ENCODE peak calls at places on chromosomes 16 and 17, in five cellular contexts. L is PC-3, Y is GM23248, W is neural progenitor cell, X is MM.1S. A is an unnamed sample.

GRCh38 chr16:23362460-23363317 is 60.6 kb downstream of the SCNN1B start:
- DNase-seq in L (peak; percentile 39), Y (no peak), W (no peak), X (no peak), A (no peak)

GRCh38 chr16:54093281-54093680 is 193.3 kb downstream of the IRX3 start:
- DNase-seq in L (no peak), Y (no peak), W (no peak), X (no peak), A (no peak)

GRCh38 chr16:71498031-71498430 is 8.9 kb upstream of the ZNF19 start:
- DNase-seq in L (no peak), Y (no peak), W (no peak), X (no peak), A (no peak)

GRCh38 chr16:3198334-3199072 is 10.5 kb downstream of the OR1F1 start:
- DNase-seq in L (no peak), Y (peak; percentile 20), W (no peak), X (no peak), A (no peak)

GRCh38 chr17:57422574-57423164 is 166.3 kb downstream of the MSI2 start:
- DNase-seq in L (peak; percentile 87), Y (peak; percentile 92), W (no peak), X (no peak), A (no peak)

GRCh38 chr17:70081885-70082284 is 6.9 kb downstream of the KCNJ16 start:
- DNase-seq in L (no peak), Y (no peak), W (no peak), X (no peak), A (no peak)

GRCh38 chr16:14132696-14133048 is 61.6 kb downstream of the MRTFB start:
- DNase-seq in L (no peak), Y (peak; percentile 54), W (no peak), X (no peak), A (no peak)

GRCh38 chr17:7853693-7854043 is 1.2 kb upstream of the TMEM88 start:
- DNase-seq in L (no peak), Y (no peak), W (peak; percentile 65), X (no peak), A (peak; percentile 63)

GRCh38 chr17:13393841-13394710 is 207.7 kb downstream of the HS3ST3A1 start:
- DNase-seq in L (peak; percentile 20), Y (peak; percentile 97), W (no peak), X (no peak), A (no peak)

GRCh38 chr16:22727285-22728166 is 86.4 kb upstream of the HS3ST2 start:
- DNase-seq in L (peak; percentile 40), Y (no peak), W (no peak), X (no peak), A (no peak)

GRCh38 chr17:20852541-20853370 is 190.1 kb downstream of the USP22 start:
- DNase-seq in L (peak; percentile 35), Y (peak; percentile 16), W (peak; percentile 76), X (peak; percentile 45), A (peak; percentile 67)

GRCh38 chr16:20331635-20332034 is 4.3 kb upstream of the GP2 start:
- DNase-seq in L (no peak), Y (no peak), W (no peak), X (no peak), A (no peak)

GRCh38 chr16:12391974-12392373 is 411.7 kb downstream of the CPPED1 start:
- DNase-seq in L (no peak), Y (no peak), W (no peak), X (no peak), A (no peak)

GRCh38 chr17:51667722-51668083 is 407.4 kb downstream of the UTP18 start:
- DNase-seq in L (no peak), Y (no peak), W (no peak), X (no peak), A (no peak)

GRCh38 chr17:82830249-82830661 is 9.6 kb downstream of the ZNF750 start:
- DNase-seq in L (no peak), Y (no peak), W (no peak), X (no peak), A (no peak)

GRCh38 chr17:1591474-1592090 is 29.0 kb upstream of the PITPNA start:
- DNase-seq in L (no peak), Y (no peak), W (no peak), X (no peak), A (no peak)

GRCh38 chr16:85436636-85437160 is 176.4 kb upstream of the GSE1 start:
- DNase-seq in L (no peak), Y (peak; percentile 44), W (peak; percentile 71), X (no peak), A (peak; percentile 88)

DNA sequence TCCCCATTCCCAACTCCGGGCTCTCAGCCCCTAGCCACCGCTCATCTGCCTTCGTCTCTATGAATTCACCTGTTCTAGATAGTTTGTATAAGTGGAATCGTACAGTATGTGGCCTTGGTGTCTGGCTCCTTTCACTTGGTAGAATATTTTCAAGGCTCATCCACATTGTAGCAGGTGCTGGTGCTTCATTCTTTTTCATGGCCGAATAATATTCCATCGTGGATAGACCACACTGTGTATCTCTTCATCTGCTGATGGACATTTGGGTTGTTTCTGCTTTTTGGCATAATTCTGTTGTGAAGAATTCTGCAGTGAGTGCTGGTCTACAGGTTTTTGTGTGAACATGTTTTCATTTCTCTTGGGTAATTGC is 324.2 kb downstream of the SEC14L1 start:
- DNase-seq in L (no peak), Y (no peak), W (no peak), X (no peak), A (no peak)
- H3F3A ChIP-seq in L (no peaks in the 10 kb centered on the region), Y (peaks cover 11% of the 10 kb centered on the region), W (peaks cover 76% of the 10 kb centered on the region), X (peaks cover 12% of the 10 kb centered on the region), A (peaks cover 17% of the 10 kb centered on the region)

DNA sequence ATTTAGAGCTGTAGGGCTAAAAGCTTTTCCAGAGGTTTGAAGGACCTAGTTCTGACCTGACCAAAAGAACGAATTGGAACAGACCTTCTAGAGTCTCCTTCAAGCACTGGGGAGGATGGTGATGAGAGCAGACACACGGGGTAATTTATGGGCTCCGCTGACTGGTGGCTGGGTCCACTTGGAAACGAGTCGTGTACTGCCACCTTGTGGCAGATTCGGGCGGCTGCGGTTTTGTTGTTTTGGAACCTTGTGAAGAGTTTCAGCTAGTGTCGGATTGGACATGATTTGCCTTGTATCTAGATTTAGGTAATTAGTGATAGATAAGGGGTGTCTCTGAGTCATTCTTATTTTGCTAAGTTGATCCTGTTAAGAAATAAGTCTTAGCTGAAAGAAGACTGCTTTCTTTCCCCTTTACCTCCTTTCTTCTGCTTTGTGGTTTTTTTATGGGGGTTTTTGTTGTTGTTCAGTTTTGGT is 98.9 kb downstream of the AATF start:
- DNase-seq in L (peak; percentile 84), Y (peak; percentile 79), W (peak; percentile 92), X (peak; percentile 75), A (peak; percentile 96)
- TF ChIP-seq EZH2phosphoT487 in L (no peak), Y (no peak), W (no peak), X (no peak), A (no peak)

GRCh38 chr16:89334461-89334860 is 117.0 kb downstream of the ZNF778 start:
- DNase-seq in L (no peak), Y (no peak), W (no peak), X (no peak), A (no peak)
- H3F3A ChIP-seq in L (no peaks in the 10 kb centered on the region), Y (peaks cover 22% of the 10 kb centered on the region), W (peaks cover 13% of the 10 kb centered on the region), X (peaks cover 5% of the 10 kb centered on the region), A (peaks cover 7% of the 10 kb centered on the region)

DNA sequence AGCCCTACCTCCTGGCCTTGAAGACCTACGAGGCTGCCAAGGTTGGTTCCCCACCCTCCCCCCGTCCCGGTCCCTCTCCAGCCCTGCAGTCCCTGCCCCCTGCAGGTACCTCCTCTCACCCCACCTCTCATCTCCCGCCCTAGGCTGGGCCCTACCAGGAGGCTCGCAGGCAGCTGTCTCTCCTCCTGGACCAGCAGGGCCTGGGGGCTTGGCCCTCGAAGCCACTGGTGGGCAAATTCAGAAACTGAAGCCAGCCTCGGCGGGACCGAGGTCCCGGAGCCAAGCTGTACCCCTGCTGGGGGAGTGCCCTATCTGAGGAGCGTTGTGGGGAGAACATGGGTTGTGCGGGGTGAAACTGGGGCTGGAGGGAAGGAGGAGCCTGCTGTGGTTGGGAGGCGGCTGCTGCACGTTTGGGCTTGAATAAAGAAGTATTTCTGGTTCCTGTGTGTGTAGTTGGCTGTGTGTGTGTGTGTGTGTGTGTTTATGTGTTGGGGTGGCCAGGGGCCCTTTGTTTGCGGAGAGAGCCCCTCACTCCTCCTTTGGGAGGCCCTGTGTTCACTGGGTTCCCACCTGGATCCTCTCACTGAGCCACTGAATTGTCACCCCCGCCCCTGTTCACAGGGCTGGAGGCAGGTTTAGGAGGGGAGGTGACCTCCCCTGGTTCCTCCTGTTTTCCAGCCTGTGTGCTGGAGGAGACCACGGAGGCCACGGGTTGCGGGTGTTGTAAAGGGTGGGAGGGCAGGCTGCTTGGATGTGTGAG is 6.0 kb downstream of the ADAD2 start:
- DNase-seq in L (no peak), Y (no peak), W (no peak), X (no peak), A (no peak)
- TF ChIP-seq EZH2phosphoT487 in L (no peak), Y (no peak), W (no peak), X (no peak), A (no peak)

GRCh38 chr16:17519556-17519955 is 48.8 kb upstream of the XYLT1 start:
- DNase-seq in L (no peak), Y (no peak), W (no peak), X (no peak), A (no peak)

GRCh38 chr16:17518441-17518840 is 47.7 kb upstream of the XYLT1 start:
- DNase-seq in L (no peak), Y (peak; percentile 72), W (no peak), X (no peak), A (no peak)

GRCh38 chr16:17512636-17513220 is 42.0 kb upstream of the XYLT1 start:
- DNase-seq in L (no peak), Y (peak; percentile 73), W (no peak), X (peak; percentile 84), A (no peak)

GRCh38 chr16:17519041-17519440 is 48.3 kb upstream of the XYLT1 start:
- DNase-seq in L (no peak), Y (peak; percentile 82), W (no peak), X (no peak), A (no peak)

DNA sequence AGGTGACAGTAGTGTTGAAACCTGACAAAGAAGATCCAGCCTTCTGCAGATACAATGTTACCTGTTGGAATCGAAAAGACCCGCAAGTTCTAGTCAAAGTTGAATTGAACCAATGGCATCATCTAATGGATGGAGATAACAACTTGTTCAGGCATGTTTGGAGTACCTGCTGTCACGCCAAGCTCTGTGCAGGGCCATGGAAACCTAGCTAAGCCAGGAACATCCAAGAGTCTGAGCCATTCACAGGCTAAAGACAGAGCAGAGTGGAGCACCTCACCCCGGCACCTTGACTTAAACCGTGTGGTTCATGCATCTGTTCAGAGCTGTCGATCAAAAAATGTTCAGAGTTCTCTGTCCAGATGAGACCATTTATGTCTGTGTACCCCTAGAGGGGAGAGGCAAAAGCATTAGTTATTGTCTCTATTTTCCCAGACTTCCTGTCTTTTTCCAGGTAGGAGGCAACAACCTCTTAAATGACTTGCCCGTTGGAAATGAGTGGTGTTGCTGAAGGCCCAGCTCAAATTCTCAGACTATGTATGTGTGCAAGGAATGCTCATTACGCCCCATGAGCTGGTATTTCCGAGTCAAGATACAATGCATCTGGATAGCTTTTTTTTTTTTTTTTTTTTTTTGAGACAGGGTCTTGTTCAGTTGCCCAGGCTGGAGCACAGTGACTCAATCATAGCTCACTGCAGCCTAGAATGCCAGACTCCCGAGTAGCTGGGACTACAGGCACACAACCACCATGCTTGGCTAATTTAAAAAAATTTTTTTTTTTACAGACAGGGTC is 44.9 kb upstream of the XYLT1 start:
- DNase-seq in L (no peak), Y (peak; percentile 94), W (no peak), X (no peak), A (no peak)
- H3F3A ChIP-seq in L (no peaks in the 10 kb centered on the region), Y (peaks cover 62% of the 10 kb centered on the region), W (no peaks in the 10 kb centered on the region), X (peaks cover 17% of the 10 kb centered on the region), A (no peaks in the 10 kb centered on the region)

DNA sequence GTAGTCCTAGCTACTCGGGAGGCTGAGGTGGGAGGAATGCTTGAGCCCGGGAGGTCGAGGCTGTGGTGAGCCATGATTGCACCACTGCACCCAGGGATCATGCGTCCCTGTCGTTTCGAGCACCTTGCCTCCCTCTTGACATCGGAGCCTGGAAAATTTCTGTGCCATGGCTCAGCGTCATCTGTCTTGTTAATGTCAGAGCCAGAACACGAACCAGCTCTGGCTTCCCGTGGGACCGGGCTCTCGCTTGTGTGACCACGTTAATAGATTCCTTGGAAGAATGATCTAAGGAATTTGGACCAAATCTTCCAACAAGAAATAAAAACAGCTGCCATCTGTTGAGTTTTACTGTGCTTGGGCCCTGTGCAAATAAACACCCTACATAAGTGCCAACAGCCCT is 117.7 kb downstream of the ABCC1 start:
- DNase-seq in L (no peak), Y (no peak), W (no peak), X (no peak), A (no peak)
- TF ChIP-seq EZH2phosphoT487 in L (no peak), Y (no peak), W (no peak), X (no peak), A (no peak)

A was measured in GM23338.